ENCODE peak calls at places on chromosome 1, in five cellular contexts. P is AG04450, H is NCI-H2081 treated with DMSO at 0.1 percent for 48 hours, X is midbrain, C is hippocampal formation. Z is an unnamed sample.

GRCh38 chr1:197180252-197180878 is 33.9 kb upstream of the ASPM start:
- DNase-seq in X (peak; percentile 61), C (peak; percentile 60), P (peak; percentile 71), H (no peak), Z (no peak)

GRCh38 chr1:19798486-19799232 is 1.1 kb downstream of the TMCO4 start:
- DNase-seq in H (no peak), X (no peak), C (no peak), P (no peak), Z (no peak)

GRCh38 chr1:216805233-216805632 is 82.0 kb upstream of the ESRRG start:
- DNase-seq in X (peak; percentile 19), C (no peak), P (no peak), H (no peak), Z (no peak)

GRCh38 chr1:73909043-73909567 is 288.9 kb downstream of the LRRIQ3 start:
- DNase-seq in P (no peak), H (no peak), C (no peak), X (no peak), Z (no peak)

GRCh38 chr1:63621075-63621474 is 27.9 kb downstream of the PGM1 start:
- DNase-seq in P (no peak), C (no peak), H (no peak), X (no peak), Z (no peak)

GRCh38 chr1:84988588-84988987 is 8.3 kb downstream of the MCOLN2 start:
- DNase-seq in C (no peak), X (no peak), P (no peak), H (no peak), Z (no peak)

GRCh38 chr1:40153073-40153770 is 8.0 kb upstream of the RLF start:
- DNase-seq in P (peak; percentile 23), H (peak; percentile 14), X (peak; percentile 62), C (peak; percentile 55), Z (no peak)

GRCh38 chr1:25996966-25997758 is 701 bp downstream of the PAFAH2 start:
- DNase-seq in P (no peak), H (no peak), X (peak; percentile 39), C (peak; percentile 33), Z (no peak)

GRCh38 chr1:156316909-156317308 is 17.8 kb upstream of the VHLL start:
- DNase-seq in P (no peak), X (no peak), H (no peak), C (no peak), Z (no peak)

GRCh38 chr1:43979528-43980254 is 681 bp downstream of the B4GALT2 start:
- DNase-seq in C (no peak), P (no peak), X (no peak), H (no peak), Z (peak; percentile 18)

GRCh38 chr1:156876281-156876680 is 15.6 kb downstream of the NTRK1 start:
- DNase-seq in X (no peak), H (no peak), C (no peak), P (no peak), Z (no peak)

GRCh38 chr1:202658766-202659165 is 51.5 kb downstream of the SYT2 start:
- DNase-seq in X (no peak), P (no peak), C (no peak), H (no peak), Z (no peak)